ENCODE peak calls at places on chromosome 3, in nine cellular contexts. V is RPMI8226; M is stimulated activated CD4-positive, alpha-beta T cell treated with anti-CD3 and anti-CD28 coated beads, Interleukin-1b, Interleukin-23, amount 100 ng/mL, for 48 hours; Q is caudate nucleus; P is stimulated activated CD8-positive, alpha-beta memory T cell treated with anti-CD3 and anti-CD28 coated beads, Interleukin-2, amount 100 ng/mL, for 1 hour; B is kidney tubule cell; F is adipocyte; U is anterior cingulate cortex; G is RCC 7860. X is an unnamed sample.

GRCh38 chr3:50444782-50445181 is 58.7 kb downstream of the CACNA2D2 start:
- DNase-seq in V (no peak), M (no peak), Q (no peak), P (no peak), B (no peak), F (no peak), U (no peak), G (no peak), X (no peak)

GRCh38 chr3:120144267-120144666 is 50.0 kb upstream of the GSK3B start:
- DNase-seq in V (no peak), M (no peak), Q (no peak), P (no peak), B (peak; percentile 96), F (peak; percentile 40), U (no peak), G (peak; percentile 88), X (no peak)

GRCh38 chr3:65948833-65949573 is 89.7 kb downstream of the MAGI1 start:
- DNase-seq in V (no peak), M (no peak), Q (no peak), P (no peak), B (no peak), F (no peak), U (no peak), G (no peak), X (no peak)

GRCh38 chr3:150236683-150237082 is 171.4 kb upstream of the TSC22D2 start:
- DNase-seq in V (no peak), M (no peak), Q (no peak), P (no peak), B (peak; percentile 83), F (peak; percentile 54), U (no peak), G (peak; percentile 76), X (no peak)

GRCh38 chr3:183252973-183253363 is at the start of gene B3GNT5:
- DNase-seq in V (no peak), M (peak; percentile 46), Q (no peak), P (no peak), B (peak; percentile 80), F (peak; percentile 62), U (no peak), G (no peak), X (no peak)

GRCh38 chr3:144282313-144282712 is 310.7 kb downstream of the DIPK2A start:
- DNase-seq in V (no peak), M (no peak), Q (no peak), P (no peak), B (no peak), F (no peak), U (no peak), G (no peak), X (no peak)

GRCh38 chr3:64088408-64089136 is 65.3 kb upstream of the PSMD6 start:
- DNase-seq in V (no peak), M (no peak), Q (no peak), P (no peak), B (peak; percentile 55), F (no peak), U (no peak), G (peak; percentile 77), X (no peak)

GRCh38 chr3:128780438-128780837 is 54.5 kb downstream of the RAB7A start:
- DNase-seq in V (no peak), M (no peak), Q (no peak), P (no peak), B (no peak), F (no peak), U (no peak), G (no peak), X (no peak)

GRCh38 chr3:3998140-3998977 is 199.1 kb downstream of the LRRN1 start:
- DNase-seq in V (peak; percentile 67), M (peak; percentile 14), Q (no peak), P (no peak), B (peak; percentile 69), F (peak; percentile 19), U (no peak), G (peak; percentile 25), X (no peak)

GRCh38 chr3:159165972-159166371 is 364.1 kb downstream of the MFSD1 start:
- DNase-seq in V (no peak), M (no peak), Q (no peak), P (no peak), B (no peak), F (no peak), U (no peak), G (no peak), X (no peak)

GRCh38 chr3:67647390-67647878 is 7.0 kb downstream of the SUCLG2 start:
- DNase-seq in V (no peak), M (no peak), Q (no peak), P (no peak), B (peak; percentile 99), F (peak; percentile 92), U (no peak), G (peak; percentile 99), X (no peak)

GRCh38 chr3:123421353-123422174 is 27.3 kb downstream of the ADCY5 start:
- DNase-seq in V (peak; percentile 89), M (no peak), Q (no peak), P (no peak), B (peak; percentile 67), F (peak; percentile 17), U (peak; percentile 41), G (no peak), X (no peak)

GRCh38 chr3:53114412-53115074 is 15.7 kb downstream of the RFT1 start:
- DNase-seq in V (no peak), M (peak; percentile 42), Q (no peak), P (no peak), B (peak; percentile 95), F (no peak), U (no peak), G (peak; percentile 86), X (no peak)

GRCh38 chr3:68787227-68787626 is 145.1 kb downstream of the TAFA4 start:
- DNase-seq in V (no peak), M (no peak), Q (no peak), P (no peak), B (no peak), F (no peak), U (no peak), G (no peak), X (no peak)

GRCh38 chr3:58386966-58387365 is 46.7 kb downstream of the PDHB start:
- DNase-seq in V (no peak), M (no peak), Q (peak; percentile 68), P (no peak), B (peak; percentile 48), F (peak; percentile 51), U (peak; percentile 93), G (peak; percentile 45), X (no peak)

GRCh38 chr3:183254816-183255730 is 2.0 kb downstream of the B3GNT5 start:
- DNase-seq in V (no peak), M (no peak), Q (no peak), P (no peak), B (peak; percentile 82), F (no peak), U (no peak), G (peak; percentile 73), X (no peak)

GRCh38 chr3:179929091-179929529 is 107.6 kb downstream of the PEX5L start:
- DNase-seq in V (peak; percentile 79), M (peak; percentile 30), Q (peak; percentile 7), P (peak; percentile 5), B (peak; percentile 60), F (peak; percentile 68), U (peak; percentile 48), G (peak; percentile 46), X (no peak)

X was measured in chondrocyte.